ENCODE peak calls at places on chromosomes 1 and 21, in five cellular contexts. V is GM06990; M is stimulated activated CD4-positive, alpha-beta T cell treated with anti-CD3 and anti-CD28 coated beads, TNF-alpha, amount 100 ng/mL, for 24 hours; A is mucosa of gallbladder; Y is activated B cell treated with CpG ODN at 0.5 μM for 24 hours. X is an unnamed sample.

GRCh38 chr21:26845066-26845749 is at the start of gene ADAMTS1:
- DNase-seq in V (no peak), M (no peak), A (peak; percentile 86), Y (no peak), X (no peak)

GRCh38 chr1:234715252-234715945 is 105.4 kb upstream of the IRF2BP2 start:
- DNase-seq in V (no peak), M (no peak), A (peak; percentile 5), Y (no peak), X (no peak)

GRCh38 chr1:22789356-22789994 is 78.8 kb downstream of the EPHB2 start:
- DNase-seq in V (no peak), M (no peak), A (no peak), Y (no peak), X (no peak)

GRCh38 chr21:40567511-40567910 is 279.4 kb downstream of the DSCAM start:
- DNase-seq in V (no peak), M (no peak), A (no peak), Y (no peak), X (no peak)

GRCh38 chr1:87130437-87130836 is 198.2 kb upstream of the LMO4 start:
- DNase-seq in V (no peak), M (no peak), A (no peak), Y (no peak), X (no peak)

GRCh38 chr1:65065535-65066378 is 82.2 kb upstream of the AK4 start:
- DNase-seq in V (no peak), M (no peak), A (peak; percentile 28), Y (no peak), X (no peak)

GRCh38 chr1:19087737-19088594 is 122.1 kb downstream of the UBR4 start:
- DNase-seq in V (peak; percentile 49), M (peak; percentile 12), A (no peak), Y (no peak), X (no peak)

GRCh38 chr1:46596846-46597245 is 7.2 kb downstream of the MKNK1 start:
- DNase-seq in V (no peak), M (no peak), A (no peak), Y (no peak), X (no peak)

GRCh38 chr1:85496881-85497582 is 32.1 kb upstream of the DDAH1 start:
- DNase-seq in V (no peak), M (no peak), A (no peak), Y (no peak), X (no peak)

GRCh38 chr1:211708006-211708405 is 32.6 kb upstream of the NEK2 start:
- DNase-seq in V (no peak), M (no peak), A (no peak), Y (no peak), X (no peak)

GRCh38 chr1:231357831-231358354 is 19.8 kb downstream of the SPRTN start:
- DNase-seq in V (peak; percentile 24), M (no peak), A (peak; percentile 31), Y (no peak), X (no peak)

GRCh38 chr1:40772146-40772770 is 11.3 kb upstream of the KCNQ4 start:
- DNase-seq in V (no peak), M (no peak), A (no peak), Y (no peak), X (no peak)

GRCh38 chr1:201602413-201603265 is 63.7 kb downstream of the NAV1 start:
- DNase-seq in V (no peak), M (no peak), A (peak; percentile 17), Y (no peak), X (no peak)